ENCODE peak calls at places on chromosome 3, in four cellular contexts. R is non-pigmented ciliary epithelial cell; S is CD4-positive, alpha-beta T cell; H is sciatic nerve. K is an unnamed sample.

GRCh38 chr3:126448893-126449180 is 26.9 kb downstream of the ZXDC start:
- DNase-seq in R (no peak), H (no peak), S (no peak), K (no peak)

GRCh38 chr3:146542179-146542578 is 2.2 kb downstream of the PLSCR1 start:
- DNase-seq in S (no peak), R (peak; percentile 23), H (no peak), K (no peak)

GRCh38 chr3:175073209-175073905 is 214.2 kb downstream of the NAALADL2 start:
- DNase-seq in H (no peak), S (no peak), R (no peak), K (no peak)

GRCh38 chr3:183592820-183593219 is 37.3 kb upstream of the KLHL6 start:
- DNase-seq in S (no peak), H (no peak), R (no peak), K (no peak)

GRCh38 chr3:11555211-11555782 is 88.4 kb downstream of the VGLL4 start:
- DNase-seq in S (no peak), H (no peak), R (no peak), K (no peak)

GRCh38 chr3:18438586-18438985 is 13.4 kb upstream of the SATB1 start:
- DNase-seq in S (peak; percentile 54), R (no peak), H (no peak), K (peak; percentile 58)

GRCh38 chr3:55285156-55285555 is 201.9 kb downstream of the WNT5A start:
- DNase-seq in H (no peak), S (no peak), R (no peak), K (no peak)

GRCh38 chr3:40490916-40491315 is 14.0 kb downstream of the ZNF619 start:
- DNase-seq in H (no peak), R (no peak), S (no peak), K (no peak)

GRCh38 chr3:7309707-7310106 is 448.8 kb downstream of the GRM7 start:
- DNase-seq in R (peak; percentile 15), S (no peak), H (peak; percentile 69), K (no peak)

GRCh38 chr3:191051037-191051436 is 148.0 kb upstream of the OSTN start:
- DNase-seq in H (no peak), S (no peak), R (no peak), K (no peak)

GRCh38 chr3:123687286-123687685 is 102.4 kb upstream of the HACD2 start:
- DNase-seq in H (no peak), R (no peak), S (no peak), K (no peak)

K was measured in left lung.